ENCODE peak calls at places on chromosomes 12 and 14, in four cellular contexts. E, Z, X and K are unnamed samples.

GRCh38 chr12:84397279-84397678 is 515.3 kb downstream of the SLC6A15 start:
- DNase-seq in Z (no peak), X (no peak), E (peak; percentile 2), K (peak; percentile 4)

GRCh38 chr14:84646791-84647500 is 883.0 kb upstream of the FLRT2 start:
- DNase-seq in Z (no peak), X (no peak), E (peak; percentile 76), K (no peak)

GRCh38 chr14:101711041-101711861 is 50.3 kb upstream of the PPP2R5C start:
- DNase-seq in X (no peak), E (no peak), Z (no peak), K (no peak)

GRCh38 chr12:125332900-125333299 is 267.7 kb downstream of the AACS start:
- DNase-seq in Z (no peak), X (no peak), E (no peak), K (no peak)

GRCh38 chr14:68797180-68797670 is 4.4 kb upstream of the ZFP36L1 start:
- DNase-seq in E (no peak), X (no peak), Z (no peak), K (no peak)

GRCh38 chr12:47216150-47216677 is 136.5 kb upstream of the AMIGO2 start:
- DNase-seq in Z (peak; percentile 28), X (peak; percentile 59), E (no peak), K (no peak)

GRCh38 chr14:57480044-57480443 is 13.6 kb downstream of the CCDC198 start:
- DNase-seq in X (no peak), Z (no peak), E (no peak), K (no peak)

GRCh38 chr12:108526482-108527234 is 11.6 kb downstream of the FICD start:
- DNase-seq in Z (no peak), X (no peak), E (no peak), K (no peak)

GRCh38 chr12:106000376-106001104 is 138.2 kb downstream of the NUAK1 start:
- DNase-seq in E (peak; percentile 69), Z (no peak), X (no peak), K (peak; percentile 45)

GRCh38 chr14:105412768-105413541 is 6.7 kb upstream of the MTA1 start:
- DNase-seq in X (no peak), E (no peak), Z (no peak), K (no peak)

GRCh38 chr14:38042356-38042755 is 165.3 kb upstream of the SSTR1 start:
- DNase-seq in X (no peak), Z (no peak), E (no peak), K (no peak)

GRCh38 chr12:60174476-60174875 is 578.6 kb downstream of the SLC16A7 start:
- DNase-seq in E (no peak), X (no peak), Z (no peak), K (no peak)

GRCh38 chr14:95496111-95496681 is 20.3 kb downstream of the SYNE3 start:
- DNase-seq in X (no peak), E (no peak), Z (no peak), K (no peak)
- H3K27ac ChIP-seq in X (peak overlapping the region; percentile 51), E (no peak overlapping the region), Z (peak overlapping the region; percentile 17), K (no peak overlapping the region)

DNA sequence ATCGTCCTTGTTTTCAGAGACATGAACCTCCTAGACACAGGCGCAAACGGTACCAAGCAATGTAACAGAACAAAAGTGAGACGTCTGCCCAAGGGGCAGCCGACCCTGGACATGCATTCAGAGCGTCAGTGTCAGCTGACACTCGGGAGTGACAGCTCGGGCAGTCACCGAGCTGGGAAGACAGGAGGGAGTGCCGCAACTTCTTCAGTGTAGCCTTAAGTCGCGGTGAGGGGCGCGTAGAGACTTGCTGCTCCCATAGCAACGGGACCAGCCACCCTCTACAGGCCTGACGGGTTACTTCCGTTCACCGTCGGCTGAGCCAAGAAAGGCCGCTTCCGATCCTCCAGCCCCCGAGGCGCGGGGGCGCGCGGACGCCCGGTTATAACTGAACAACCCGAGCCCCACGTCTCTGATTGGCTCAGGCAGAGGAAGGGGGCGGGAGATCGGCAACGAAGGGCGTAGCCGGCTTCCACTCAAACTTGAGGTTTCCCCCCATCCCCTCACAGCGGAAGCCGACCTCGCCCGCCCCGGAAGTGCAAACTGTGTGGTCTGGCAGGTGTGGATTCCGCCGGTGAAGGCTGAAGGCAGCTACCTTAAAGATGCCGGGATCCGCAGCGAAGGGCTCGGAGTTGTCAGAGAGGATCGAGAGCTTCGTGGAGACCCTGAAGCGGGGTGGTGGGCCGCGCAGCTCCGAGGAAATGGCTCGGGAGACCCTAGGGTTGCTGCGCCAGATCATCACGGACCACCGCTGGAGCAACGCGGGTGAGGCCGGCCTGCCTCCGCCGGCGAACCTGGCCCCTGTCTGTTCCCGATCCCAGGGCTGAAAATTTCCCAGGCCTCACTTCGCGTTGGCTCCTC is at the start of gene EIF2B2:
- DNase-seq in X (peak; percentile 98), Z (peak; percentile 99), E (peak; percentile 97), K (peak; percentile 99)
- TF ChIP-seq CTCF in X (no peak), Z (no peak), E (peak; percentile 29), K (no peak)

DNA sequence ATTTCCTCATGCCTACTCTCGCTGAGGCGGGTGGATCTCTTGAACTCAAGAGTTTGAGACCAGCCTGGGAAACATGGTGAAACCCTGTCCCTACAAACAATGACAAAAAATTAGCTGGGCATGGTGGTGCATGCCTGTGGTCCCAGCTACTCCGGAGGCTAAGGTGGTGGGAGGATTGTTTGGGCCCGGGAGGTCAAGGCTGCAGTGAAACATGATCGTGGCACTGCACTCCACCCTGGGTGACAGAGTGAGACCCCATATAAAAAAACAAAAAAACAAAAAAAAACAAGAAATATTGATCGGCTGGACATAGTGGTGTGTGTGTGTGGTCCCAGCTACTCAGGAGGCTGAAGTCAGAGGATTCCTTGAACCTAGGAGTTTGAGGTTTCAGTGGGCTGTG is 9.2 kb downstream of the MOAP1 start:
- DNase-seq in X (no peak), E (no peak), Z (no peak), K (no peak)
- H3K27ac ChIP-seq in X (no peak overlapping the region), E (no peak overlapping the region), Z (no peak overlapping the region), K (no peak overlapping the region)

DNA sequence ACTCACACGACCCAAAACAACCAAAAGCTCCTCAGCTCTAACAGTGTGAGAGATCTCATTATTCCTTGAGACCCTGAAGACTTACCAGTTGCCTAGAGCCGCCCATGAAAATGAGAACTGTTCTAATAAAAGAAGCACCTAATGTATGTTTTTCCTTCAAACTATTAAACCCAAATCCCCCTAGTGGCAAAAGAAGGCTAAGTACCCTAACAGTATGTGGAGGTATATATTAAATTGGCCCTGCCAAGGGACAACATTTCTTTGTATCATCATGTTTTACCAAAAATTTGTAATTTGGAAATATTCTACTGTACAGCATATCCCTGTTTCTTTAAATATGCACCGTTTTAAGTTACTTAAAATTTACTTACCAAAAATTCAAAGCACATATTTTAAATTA is 38.0 kb upstream of the PPFIA2 start:
- DNase-seq in X (no peak), E (no peak), Z (no peak), K (peak; percentile 7)
- TF ChIP-seq CTCF in X (peak; percentile 18), E (peak; percentile 38), Z (no peak), K (no peak)

GRCh38 chr12:96526110-96526509 is 36.7 kb downstream of the CFAP54 start:
- DNase-seq in X (no peak), E (no peak), Z (no peak), K (no peak)
- H3K27ac ChIP-seq in X (no peak overlapping the region), E (no peak overlapping the region), Z (no peak overlapping the region), K (no peak overlapping the region)

DNA sequence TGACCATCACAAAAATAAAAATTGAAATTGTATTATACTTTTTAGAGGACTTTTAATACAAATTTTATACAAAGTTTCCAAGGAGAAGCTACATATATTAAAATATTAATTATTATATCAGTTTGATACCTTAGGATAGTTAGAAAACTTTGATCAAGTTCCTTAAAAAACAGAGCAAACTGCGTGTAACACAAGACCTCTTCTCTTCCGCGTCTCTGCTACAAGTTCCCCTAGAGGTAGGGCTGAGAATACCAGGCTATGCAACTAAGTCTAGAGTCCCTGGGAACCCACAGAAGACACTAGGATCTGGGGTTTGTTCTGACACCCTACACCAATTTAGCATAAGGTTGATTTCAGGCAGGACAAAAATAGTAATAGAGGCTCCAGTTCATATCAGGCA is 319.0 kb downstream of the FOXG1 start:
- DNase-seq in X (no peak), Z (no peak), E (peak; percentile 2), K (peak; percentile 5)
- TF ChIP-seq CTCF in X (peak; percentile 9), Z (no peak), E (peak; percentile 21), K (peak; percentile 23)

DNA sequence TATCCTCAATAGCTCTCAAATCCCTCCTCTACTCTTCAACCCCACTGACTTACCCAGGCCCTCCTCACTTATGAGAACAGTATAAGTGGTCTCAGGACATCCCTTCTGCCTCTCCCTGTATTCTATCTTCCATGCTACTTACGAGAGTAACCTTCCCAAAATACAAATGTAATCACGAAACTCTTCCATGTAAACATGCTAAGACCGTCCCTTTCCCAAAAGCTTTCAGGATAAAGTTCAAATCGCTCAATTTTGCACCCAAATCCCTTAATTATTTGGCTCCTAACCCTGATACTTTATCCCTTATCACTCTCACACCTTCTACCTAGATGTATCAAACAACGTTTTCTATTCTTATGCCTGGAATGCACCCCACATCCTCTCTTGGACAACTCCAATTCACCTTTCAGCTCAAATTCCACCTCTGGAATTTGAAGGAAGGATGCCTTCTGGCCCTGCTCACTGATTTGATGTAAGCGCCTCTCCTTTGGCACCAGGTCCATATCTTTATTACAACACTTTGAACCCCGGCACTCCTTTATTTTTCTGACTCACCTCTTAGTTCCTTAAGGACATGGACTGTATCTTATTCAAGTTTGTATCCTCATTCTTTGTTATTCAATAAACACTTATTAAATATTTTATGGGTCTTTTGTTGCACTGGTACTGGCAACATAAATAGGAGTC is 3.2 kb downstream of the GALC start:
- DNase-seq in E (peak; percentile 18), X (no peak), Z (no peak), K (no peak)
- H3K27ac ChIP-seq in E (no peak overlapping the region), X (no peak overlapping the region), Z (no peak overlapping the region), K (no peak overlapping the region)

GRCh38 chr12:13234045-13234641 is 37.6 kb downstream of the EMP1 start:
- DNase-seq in X (peak; percentile 48), Z (no peak), E (peak; percentile 54), K (peak; percentile 52)
- TF ChIP-seq CTCF in X (peak; percentile 77), Z (peak; percentile 75), E (peak; percentile 96), K (peak; percentile 54)

DNA sequence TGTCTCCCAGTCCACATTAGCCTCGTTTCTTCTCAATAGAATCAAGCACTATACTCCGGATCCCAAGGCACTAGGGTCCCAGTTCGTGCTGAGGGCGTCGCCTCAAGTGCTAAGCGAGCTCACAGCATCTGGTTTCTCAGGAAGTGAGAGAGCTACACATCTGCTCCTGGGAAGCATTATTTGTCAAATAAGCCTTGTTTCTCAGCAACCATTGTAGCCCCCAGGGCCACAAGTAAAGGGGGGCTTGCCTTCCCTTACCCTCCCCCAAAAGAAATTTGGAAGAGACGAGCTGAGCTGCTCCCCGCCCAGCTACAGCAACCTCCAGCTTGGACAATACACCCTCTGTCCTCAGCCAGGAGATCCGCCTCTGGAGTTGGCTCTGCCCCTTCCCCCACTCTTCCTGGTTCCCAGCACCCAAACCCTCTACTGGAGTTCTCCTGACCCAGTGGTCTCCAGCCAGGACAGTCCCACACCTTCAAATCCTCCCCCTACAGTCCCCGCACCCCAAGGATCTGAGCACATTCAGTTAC is 5.7 kb upstream of the TNS2 start:
- DNase-seq in X (no peak), Z (no peak), E (no peak), K (no peak)
- H3K27ac ChIP-seq in X (peak overlapping the region; percentile 98), Z (no peak overlapping the region), E (no peak overlapping the region), K (peak overlapping the region; percentile 99)